ENCODE peak calls at places on chromosome 2, in four cellular contexts. U, C, P and S are unnamed samples.
A peak's percentile ranks its signal among the peaks of the same experiment; 100 is the strongest.

GRCh38 chr2:34031097-34031496 is 432.0 kb upstream of the FAM98A start:
- DNase-seq in C (peak; percentile 11), P (no peak), U (no peak), S (no peak)

GRCh38 chr2:142188562-142188961 is 57.7 kb upstream of the LRP1B start:
- DNase-seq in U (no peak), C (no peak), P (no peak), S (no peak)

GRCh38 chr2:179263460-179264237 is 983 bp downstream of the SESTD1 start:
- DNase-seq in C (peak; percentile 57), U (peak; percentile 5), P (peak; percentile 34), S (peak; percentile 38)

GRCh38 chr2:88123164-88123974 is 4.5 kb downstream of the FABP1 start:
- DNase-seq in C (no peak), U (no peak), P (no peak), S (no peak)

GRCh38 chr2:102839668-102840388 is 78.0 kb downstream of the TMEM182 start:
- DNase-seq in U (no peak), C (peak; percentile 26), P (no peak), S (no peak)

GRCh38 chr2:236679906-236680305 is 110.3 kb downstream of the ACKR3 start:
- DNase-seq in P (no peak), U (no peak), C (peak; percentile 44), S (no peak)

GRCh38 chr2:100352511-100352910 is 30.2 kb upstream of the LONRF2 start:
- DNase-seq in C (no peak), P (no peak), U (no peak), S (no peak)

GRCh38 chr2:71606244-71606643 is 152.9 kb downstream of the DYSF start:
- DNase-seq in C (no peak), P (no peak), U (no peak), S (no peak)

GRCh38 chr2:158926478-158926948 is 41.9 kb upstream of the TANC1 start:
- DNase-seq in C (peak; percentile 48), P (no peak), U (no peak), S (no peak)

GRCh38 chr2:72254831-72255447 is 107.3 kb upstream of the CYP26B1 start:
- DNase-seq in P (no peak), U (no peak), C (no peak), S (no peak)

GRCh38 chr2:237735762-237736161 is 62.8 kb upstream of the RBM44 start:
- DNase-seq in C (no peak), P (no peak), U (no peak), S (no peak)

GRCh38 chr2:202373490-202373889 is 2.6 kb upstream of the BMPR2 start:
- DNase-seq in U (no peak), P (no peak), C (no peak), S (no peak)

GRCh38 chr2:199465988-199466703 is 8.4 kb upstream of the SATB2 start:
- DNase-seq in P (no peak), C (no peak), U (no peak), S (no peak)

GRCh38 chr2:73134471-73134870 is 21.7 kb upstream of the RAB11FIP5 start:
- DNase-seq in U (no peak), P (no peak), C (no peak), S (no peak)

GRCh38 chr2:213015387-213016165 is 135.8 kb downstream of the IKZF2 start:
- DNase-seq in P (no peak), C (no peak), U (no peak), S (no peak)

GRCh38 chr2:18792226-18792629 is 202.9 kb upstream of the NT5C1B start:
- DNase-seq in P (no peak), U (no peak), C (no peak), S (no peak)

GRCh38 chr2:10709290-10709939 is 12.0 kb upstream of the ATP6V1C2 start:
- DNase-seq in P (no peak), C (peak; percentile 26), U (no peak), S (no peak)

GRCh38 chr2:45993476-45993991 is 303.7 kb upstream of the EPAS1 start:
- DNase-seq in U (no peak), C (peak; percentile 80), P (peak; percentile 49), S (peak; percentile 76)

GRCh38 chr2:1656961-1657841 is 87.1 kb downstream of the PXDN start:
- DNase-seq in P (no peak), U (no peak), C (no peak), S (no peak)

GRCh38 chr2:28716265-28716865 is 35.3 kb upstream of the PPP1CB start:
- DNase-seq in C (peak; percentile 86), P (peak; percentile 59), U (no peak), S (peak; percentile 62)

GRCh38 chr2:53670351-53670750 is 97.3 kb upstream of the CHAC2 start:
- DNase-seq in C (no peak), U (no peak), P (no peak), S (no peak)

GRCh38 chr2:25602333-25602723 is 71.0 kb downstream of the DTNB start:
- DNase-seq in P (no peak), U (no peak), C (no peak), S (no peak)

GRCh38 chr2:212451786-212452200 is 86.8 kb downstream of the ERBB4 start:
- DNase-seq in P (no peak), U (no peak), C (peak; percentile 38), S (no peak)

GRCh38 chr2:69214898-69215297 is 172.1 kb downstream of the GFPT1 start:
- DNase-seq in P (no peak), U (no peak), C (no peak), S (no peak)

GRCh38 chr2:207974214-207974600 is 51.1 kb downstream of the PLEKHM3 start:
- DNase-seq in U (no peak), C (no peak), P (no peak), S (peak; percentile 59)

GRCh38 chr2:203650860-203651613 is 55.4 kb upstream of the CD28 start:
- DNase-seq in P (peak; percentile 29), C (peak; percentile 70), U (no peak), S (no peak)

GRCh38 chr2:195269220-195269619 is 387.8 kb upstream of the SLC39A10 start:
- DNase-seq in P (no peak), U (no peak), C (no peak), S (no peak)

GRCh38 chr2:9954136-9954535 is 2.6 kb downstream of the GRHL1 start:
- DNase-seq in U (no peak), P (no peak), C (no peak), S (no peak)

GRCh38 chr2:236343400-236344161 is 79.4 kb upstream of the ASB18 start:
- DNase-seq in P (peak; percentile 29), C (peak; percentile 73), U (no peak), S (peak; percentile 51)

GRCh38 chr2:144183744-144184143 is 336.2 kb downstream of the ZEB2 start:
- DNase-seq in P (no peak), U (no peak), C (no peak), S (no peak)

GRCh38 chr2:9403924-9404323 is 19.4 kb downstream of the ITGB1BP1 start:
- DNase-seq in U (no peak), P (no peak), C (no peak), S (no peak)

GRCh38 chr2:29995241-29995640 is 73.9 kb upstream of the ALK start:
- DNase-seq in C (no peak), U (no peak), P (no peak), S (no peak)

GRCh38 chr2:134262666-134263065 is 8.8 kb downstream of the MGAT5 start:
- DNase-seq in U (no peak), C (no peak), P (no peak), S (no peak)

GRCh38 chr2:239790721-239791120 is 234.4 kb downstream of the NDUFA10 start:
- DNase-seq in P (no peak), U (no peak), C (no peak), S (no peak)

GRCh38 chr2:224982910-224983688 is 59.2 kb downstream of the DOCK10 start:
- DNase-seq in U (no peak), P (no peak), C (no peak), S (no peak)

GRCh38 chr2:111113838-111114237 is 6.9 kb upstream of the BCL2L11 start:
- DNase-seq in P (no peak), U (no peak), C (no peak), S (no peak)

GRCh38 chr2:25559148-25559547 is 114.2 kb downstream of the DTNB start:
- DNase-seq in C (no peak), U (no peak), P (peak; percentile 48), S (no peak)

GRCh38 chr2:54871457-54872103 is 148.1 kb downstream of the EML6 start:
- DNase-seq in U (no peak), P (no peak), C (peak; percentile 53), S (no peak)

GRCh38 chr2:101706121-101706818 is 8.8 kb downstream of the MAP4K4 start:
- DNase-seq in C (no peak), P (no peak), U (no peak), S (no peak)
- H3K4me3 ChIP-seq in C (no peak overlapping the region), P (no peak overlapping the region), U (no peak overlapping the region), S (no peak overlapping the region)

GRCh38 chr2:75587954-75588587 is 27.3 kb upstream of the EVA1A start:
- DNase-seq in C (no peak), U (no peak), P (no peak), S (no peak)
- H3K27ac ChIP-seq in C (no peak overlapping the region), U (no peak overlapping the region), P (no peak overlapping the region), S (no peak overlapping the region)

GRCh38 chr2:205752924-205753323 is 70.6 kb downstream of the NRP2 start:
- DNase-seq in C (no peak), U (no peak), P (no peak), S (no peak)
- H3K36me3 ChIP-seq in C (peaks cover 16% of the 10 kb centered on the region), U (peaks cover 17% of the 10 kb centered on the region), P (no peaks in the 10 kb centered on the region), S (peaks cover 26% of the 10 kb centered on the region)

GRCh38 chr2:85949280-85949679 is 60.5 kb upstream of the ST3GAL5 start:
- DNase-seq in C (no peak), P (peak; percentile 92), U (no peak), S (peak; percentile 84)
- H3K4me3 ChIP-seq in C (no peak overlapping the region), P (no peak overlapping the region), U (no peak overlapping the region), S (no peak overlapping the region)

GRCh38 chr2:219090436-219090835 is 29.7 kb upstream of the IHH start:
- DNase-seq in C (no peak), P (no peak), U (no peak), S (no peak)
- H3K27ac ChIP-seq in C (no peak overlapping the region), P (no peak overlapping the region), U (no peak overlapping the region), S (no peak overlapping the region)

GRCh38 chr2:113149553-113150257 is 22.3 kb downstream of the IL1RN start:
- DNase-seq in U (no peak), C (no peak), P (no peak), S (no peak)
- H3K36me3 ChIP-seq in U (no peaks in the 10 kb centered on the region), C (no peaks in the 10 kb centered on the region), P (no peaks in the 10 kb centered on the region), S (no peaks in the 10 kb centered on the region)

DNA sequence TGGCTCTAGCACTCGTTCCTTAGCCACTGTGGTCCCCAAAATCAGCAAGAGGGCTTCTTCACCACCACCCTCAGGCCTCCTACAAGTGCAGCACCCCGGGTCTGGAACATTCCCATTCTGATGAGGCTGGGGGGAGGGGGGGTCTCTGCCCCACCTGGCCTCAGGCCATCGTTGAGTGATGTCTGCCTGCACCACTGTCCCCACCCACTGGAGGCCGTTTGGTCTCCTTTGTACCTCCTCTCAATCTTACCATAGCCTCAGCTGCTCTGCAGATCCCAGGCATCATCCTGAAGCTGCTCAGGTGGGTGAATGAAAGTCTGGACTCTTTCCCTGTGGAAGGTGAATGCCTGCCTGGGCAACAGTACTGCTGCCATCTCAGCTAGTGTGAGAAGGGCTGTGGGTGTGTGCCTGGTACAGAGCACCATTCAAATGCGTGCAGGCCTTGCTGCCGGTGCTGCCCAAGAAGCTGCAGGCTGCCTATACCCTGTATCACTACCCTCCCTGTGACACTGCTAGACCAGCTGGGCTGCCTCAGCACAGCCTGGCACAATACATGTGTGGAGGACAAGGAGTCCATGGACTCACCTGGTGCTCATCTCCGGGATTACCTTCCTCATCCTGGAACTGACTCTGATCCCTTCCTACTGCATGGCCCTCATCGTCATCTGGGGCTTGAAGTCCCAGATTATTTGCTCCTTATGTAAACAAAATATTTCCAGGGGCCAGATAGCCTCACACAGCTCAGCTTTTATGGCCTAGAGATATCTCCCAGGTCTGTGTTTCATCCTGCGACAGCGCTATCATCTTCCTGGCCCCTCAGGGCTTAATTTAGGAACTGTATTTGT is 42.5 kb downstream of the WDR75 start:
- DNase-seq in P (no peak), U (no peak), C (no peak), S (no peak)
- H3K4me3 ChIP-seq in P (no peak overlapping the region), U (no peak overlapping the region), C (no peak overlapping the region), S (no peak overlapping the region)